ENCODE peak calls at places on chromosomes 5 and 9, in eight cellular contexts. One of them, this sample, is unnamed.

GRCh38 chr5:78109891-78110324 is 184.6 kb downstream of the AP3B1 start:
- DNase-seq in activated T-cell treated with anti-CD3 and anti-CD28 coated beads for 1 hour: no peak
- DNase-seq in midbrain: no peak
- DNase-seq in stimulated activated CD4-positive, alpha-beta T cell treated with anti-CD3 and anti-CD28 coated beads, TNF-alpha, amount 100 ng/mL, for 48 hours: no peak
- DNase-seq in HTR-8/SVneo: no peak
- DNase-seq in HuH-7.5: no peak
- DNase-seq in ACHN: no peak
- DNase-seq in lower leg skin: no peak
- DNase-seq in this sample: no peak

GRCh38 chr5:60526336-60526875 is 173.6 kb downstream of the DEPDC1B start:
- DNase-seq in activated T-cell treated with anti-CD3 and anti-CD28 coated beads for 1 hour: no peak
- DNase-seq in midbrain: no peak
- DNase-seq in stimulated activated CD4-positive, alpha-beta T cell treated with anti-CD3 and anti-CD28 coated beads, TNF-alpha, amount 100 ng/mL, for 48 hours: no peak
- DNase-seq in HTR-8/SVneo: no peak
- DNase-seq in HuH-7.5: no peak
- DNase-seq in ACHN: no peak
- DNase-seq in lower leg skin: no peak
- DNase-seq in this sample: no peak

GRCh38 chr5:58149750-58150149 is 310.1 kb downstream of the PLK2 start:
- DNase-seq in activated T-cell treated with anti-CD3 and anti-CD28 coated beads for 1 hour: no peak
- DNase-seq in midbrain: no peak
- DNase-seq in stimulated activated CD4-positive, alpha-beta T cell treated with anti-CD3 and anti-CD28 coated beads, TNF-alpha, amount 100 ng/mL, for 48 hours: no peak
- DNase-seq in HTR-8/SVneo: no peak
- DNase-seq in HuH-7.5: no peak
- DNase-seq in ACHN: no peak
- DNase-seq in lower leg skin: no peak
- DNase-seq in this sample: no peak

GRCh38 chr5:95803271-95804148 is 19.0 kb downstream of the GLRX start:
- DNase-seq in activated T-cell treated with anti-CD3 and anti-CD28 coated beads for 1 hour: no peak
- DNase-seq in midbrain: no peak
- DNase-seq in stimulated activated CD4-positive, alpha-beta T cell treated with anti-CD3 and anti-CD28 coated beads, TNF-alpha, amount 100 ng/mL, for 48 hours: no peak
- DNase-seq in HTR-8/SVneo: no peak
- DNase-seq in HuH-7.5: no peak
- DNase-seq in ACHN: peak
- DNase-seq in lower leg skin: no peak
- DNase-seq in this sample: no peak

GRCh38 chr9:108022246-108022935 is 532.8 kb upstream of the KLF4 start:
- DNase-seq in activated T-cell treated with anti-CD3 and anti-CD28 coated beads for 1 hour: no peak
- DNase-seq in midbrain: no peak
- DNase-seq in stimulated activated CD4-positive, alpha-beta T cell treated with anti-CD3 and anti-CD28 coated beads, TNF-alpha, amount 100 ng/mL, for 48 hours: no peak
- DNase-seq in HTR-8/SVneo: no peak
- DNase-seq in HuH-7.5: no peak
- DNase-seq in ACHN: no peak
- DNase-seq in lower leg skin: no peak
- DNase-seq in this sample: no peak

GRCh38 chr9:73129941-73130695 is 21.5 kb upstream of the ANXA1 start:
- DNase-seq in activated T-cell treated with anti-CD3 and anti-CD28 coated beads for 1 hour: no peak
- DNase-seq in midbrain: no peak
- DNase-seq in stimulated activated CD4-positive, alpha-beta T cell treated with anti-CD3 and anti-CD28 coated beads, TNF-alpha, amount 100 ng/mL, for 48 hours: no peak
- DNase-seq in HTR-8/SVneo: no peak
- DNase-seq in HuH-7.5: no peak
- DNase-seq in ACHN: no peak
- DNase-seq in lower leg skin: no peak
- DNase-seq in this sample: no peak

GRCh38 chr5:57774439-57774838 is 291.8 kb upstream of the ACTBL2 start:
- DNase-seq in activated T-cell treated with anti-CD3 and anti-CD28 coated beads for 1 hour: no peak
- DNase-seq in midbrain: no peak
- DNase-seq in stimulated activated CD4-positive, alpha-beta T cell treated with anti-CD3 and anti-CD28 coated beads, TNF-alpha, amount 100 ng/mL, for 48 hours: no peak
- DNase-seq in HTR-8/SVneo: no peak
- DNase-seq in HuH-7.5: no peak
- DNase-seq in ACHN: no peak
- DNase-seq in lower leg skin: no peak
- DNase-seq in this sample: no peak

GRCh38 chr5:127406326-127407121 is 110.9 kb upstream of the PRRC1 start:
- DNase-seq in activated T-cell treated with anti-CD3 and anti-CD28 coated beads for 1 hour: no peak
- DNase-seq in midbrain: no peak
- DNase-seq in stimulated activated CD4-positive, alpha-beta T cell treated with anti-CD3 and anti-CD28 coated beads, TNF-alpha, amount 100 ng/mL, for 48 hours: no peak
- DNase-seq in HTR-8/SVneo: no peak
- DNase-seq in HuH-7.5: no peak
- DNase-seq in ACHN: no peak
- DNase-seq in lower leg skin: no peak
- DNase-seq in this sample: no peak

GRCh38 chr5:114367029-114367428 is 5.2 kb downstream of the KCNN2 start:
- DNase-seq in activated T-cell treated with anti-CD3 and anti-CD28 coated beads for 1 hour: no peak
- DNase-seq in midbrain: no peak
- DNase-seq in stimulated activated CD4-positive, alpha-beta T cell treated with anti-CD3 and anti-CD28 coated beads, TNF-alpha, amount 100 ng/mL, for 48 hours: no peak
- DNase-seq in HTR-8/SVneo: no peak
- DNase-seq in HuH-7.5: no peak
- DNase-seq in ACHN: no peak
- DNase-seq in lower leg skin: no peak
- DNase-seq in this sample: no peak

GRCh38 chr9:652896-653295 is 188.6 kb upstream of the DMRT1 start:
- DNase-seq in activated T-cell treated with anti-CD3 and anti-CD28 coated beads for 1 hour: no peak
- DNase-seq in midbrain: no peak
- DNase-seq in stimulated activated CD4-positive, alpha-beta T cell treated with anti-CD3 and anti-CD28 coated beads, TNF-alpha, amount 100 ng/mL, for 48 hours: no peak
- DNase-seq in HTR-8/SVneo: no peak
- DNase-seq in HuH-7.5: no peak
- DNase-seq in ACHN: no peak
- DNase-seq in lower leg skin: no peak
- DNase-seq in this sample: no peak

GRCh38 chr9:129752915-129753724 is at the start of gene PTGES:
- DNase-seq in activated T-cell treated with anti-CD3 and anti-CD28 coated beads for 1 hour: peak
- DNase-seq in midbrain: peak
- DNase-seq in stimulated activated CD4-positive, alpha-beta T cell treated with anti-CD3 and anti-CD28 coated beads, TNF-alpha, amount 100 ng/mL, for 48 hours: peak
- DNase-seq in HTR-8/SVneo: peak
- DNase-seq in HuH-7.5: peak
- DNase-seq in ACHN: peak
- DNase-seq in lower leg skin: peak
- DNase-seq in this sample: no peak

GRCh38 chr5:34803974-34804373 is 35.0 kb upstream of the TTC23L start:
- DNase-seq in activated T-cell treated with anti-CD3 and anti-CD28 coated beads for 1 hour: no peak
- DNase-seq in midbrain: no peak
- DNase-seq in stimulated activated CD4-positive, alpha-beta T cell treated with anti-CD3 and anti-CD28 coated beads, TNF-alpha, amount 100 ng/mL, for 48 hours: no peak
- DNase-seq in HTR-8/SVneo: no peak
- DNase-seq in HuH-7.5: no peak
- DNase-seq in ACHN: no peak
- DNase-seq in lower leg skin: no peak
- DNase-seq in this sample: no peak

GRCh38 chr5:142977363-142978051 is 207.3 kb downstream of the ARHGAP26 start:
- DNase-seq in activated T-cell treated with anti-CD3 and anti-CD28 coated beads for 1 hour: peak
- DNase-seq in midbrain: no peak
- DNase-seq in stimulated activated CD4-positive, alpha-beta T cell treated with anti-CD3 and anti-CD28 coated beads, TNF-alpha, amount 100 ng/mL, for 48 hours: no peak
- DNase-seq in HTR-8/SVneo: peak
- DNase-seq in HuH-7.5: no peak
- DNase-seq in ACHN: peak
- DNase-seq in lower leg skin: no peak
- DNase-seq in this sample: no peak

GRCh38 chr5:142499591-142500384 is 175.0 kb upstream of the SPRY4 start:
- DNase-seq in activated T-cell treated with anti-CD3 and anti-CD28 coated beads for 1 hour: no peak
- DNase-seq in midbrain: no peak
- DNase-seq in stimulated activated CD4-positive, alpha-beta T cell treated with anti-CD3 and anti-CD28 coated beads, TNF-alpha, amount 100 ng/mL, for 48 hours: no peak
- DNase-seq in HTR-8/SVneo: no peak
- DNase-seq in HuH-7.5: peak
- DNase-seq in ACHN: peak
- DNase-seq in lower leg skin: no peak
- DNase-seq in this sample: no peak

GRCh38 chr5:141812512-141812911 is 65.7 kb downstream of the PCDH1 start:
- DNase-seq in activated T-cell treated with anti-CD3 and anti-CD28 coated beads for 1 hour: no peak
- DNase-seq in midbrain: no peak
- DNase-seq in stimulated activated CD4-positive, alpha-beta T cell treated with anti-CD3 and anti-CD28 coated beads, TNF-alpha, amount 100 ng/mL, for 48 hours: no peak
- DNase-seq in HTR-8/SVneo: no peak
- DNase-seq in HuH-7.5: no peak
- DNase-seq in ACHN: no peak
- DNase-seq in lower leg skin: no peak
- DNase-seq in this sample: no peak

GRCh38 chr5:10671041-10672008 is 89.7 kb downstream of the DAP start:
- DNase-seq in activated T-cell treated with anti-CD3 and anti-CD28 coated beads for 1 hour: no peak
- DNase-seq in midbrain: no peak
- DNase-seq in stimulated activated CD4-positive, alpha-beta T cell treated with anti-CD3 and anti-CD28 coated beads, TNF-alpha, amount 100 ng/mL, for 48 hours: no peak
- DNase-seq in HTR-8/SVneo: no peak
- DNase-seq in HuH-7.5: no peak
- DNase-seq in ACHN: no peak
- DNase-seq in lower leg skin: peak
- DNase-seq in this sample: no peak

GRCh38 chr9:81787747-81788632 is 98.6 kb upstream of the TLE1 start:
- DNase-seq in activated T-cell treated with anti-CD3 and anti-CD28 coated beads for 1 hour: no peak
- DNase-seq in midbrain: no peak
- DNase-seq in stimulated activated CD4-positive, alpha-beta T cell treated with anti-CD3 and anti-CD28 coated beads, TNF-alpha, amount 100 ng/mL, for 48 hours: no peak
- DNase-seq in HTR-8/SVneo: peak
- DNase-seq in HuH-7.5: peak
- DNase-seq in ACHN: peak
- DNase-seq in lower leg skin: no peak
- DNase-seq in this sample: no peak

GRCh38 chr5:140361901-140362300 is 1.9 kb downstream of the SLC4A9 start:
- DNase-seq in activated T-cell treated with anti-CD3 and anti-CD28 coated beads for 1 hour: no peak
- DNase-seq in midbrain: no peak
- DNase-seq in stimulated activated CD4-positive, alpha-beta T cell treated with anti-CD3 and anti-CD28 coated beads, TNF-alpha, amount 100 ng/mL, for 48 hours: no peak
- DNase-seq in HTR-8/SVneo: no peak
- DNase-seq in HuH-7.5: no peak
- DNase-seq in ACHN: no peak
- DNase-seq in lower leg skin: no peak
- DNase-seq in this sample: no peak

GRCh38 chr9:82410306-82410705 is 421.7 kb downstream of the SPATA31D1 start:
- DNase-seq in activated T-cell treated with anti-CD3 and anti-CD28 coated beads for 1 hour: no peak
- DNase-seq in midbrain: no peak
- DNase-seq in stimulated activated CD4-positive, alpha-beta T cell treated with anti-CD3 and anti-CD28 coated beads, TNF-alpha, amount 100 ng/mL, for 48 hours: no peak
- DNase-seq in HTR-8/SVneo: no peak
- DNase-seq in HuH-7.5: no peak
- DNase-seq in ACHN: no peak
- DNase-seq in lower leg skin: no peak
- DNase-seq in this sample: no peak

GRCh38 chr9:31790720-31791119 is 593.7 kb upstream of the ACO1 start:
- DNase-seq in activated T-cell treated with anti-CD3 and anti-CD28 coated beads for 1 hour: no peak
- DNase-seq in midbrain: no peak
- DNase-seq in stimulated activated CD4-positive, alpha-beta T cell treated with anti-CD3 and anti-CD28 coated beads, TNF-alpha, amount 100 ng/mL, for 48 hours: no peak
- DNase-seq in HTR-8/SVneo: no peak
- DNase-seq in HuH-7.5: no peak
- DNase-seq in ACHN: no peak
- DNase-seq in lower leg skin: no peak
- DNase-seq in this sample: no peak

GRCh38 chr9:91239367-91240111 is 122.2 kb downstream of the AUH start:
- DNase-seq in activated T-cell treated with anti-CD3 and anti-CD28 coated beads for 1 hour: no peak
- DNase-seq in midbrain: no peak
- DNase-seq in stimulated activated CD4-positive, alpha-beta T cell treated with anti-CD3 and anti-CD28 coated beads, TNF-alpha, amount 100 ng/mL, for 48 hours: no peak
- DNase-seq in HTR-8/SVneo: no peak
- DNase-seq in HuH-7.5: no peak
- DNase-seq in ACHN: no peak
- DNase-seq in lower leg skin: no peak
- DNase-seq in this sample: no peak

GRCh38 chr5:116271432-116271831 is 186.6 kb downstream of the COMMD10 start:
- DNase-seq in activated T-cell treated with anti-CD3 and anti-CD28 coated beads for 1 hour: no peak
- DNase-seq in midbrain: no peak
- DNase-seq in stimulated activated CD4-positive, alpha-beta T cell treated with anti-CD3 and anti-CD28 coated beads, TNF-alpha, amount 100 ng/mL, for 48 hours: no peak
- DNase-seq in HTR-8/SVneo: no peak
- DNase-seq in HuH-7.5: no peak
- DNase-seq in ACHN: no peak
- DNase-seq in lower leg skin: no peak
- DNase-seq in this sample: no peak

GRCh38 chr5:204462-204861 is 13.2 kb downstream of the LRRC14B start:
- DNase-seq in activated T-cell treated with anti-CD3 and anti-CD28 coated beads for 1 hour: no peak
- DNase-seq in midbrain: no peak
- DNase-seq in stimulated activated CD4-positive, alpha-beta T cell treated with anti-CD3 and anti-CD28 coated beads, TNF-alpha, amount 100 ng/mL, for 48 hours: no peak
- DNase-seq in HTR-8/SVneo: no peak
- DNase-seq in HuH-7.5: no peak
- DNase-seq in ACHN: no peak
- DNase-seq in lower leg skin: no peak
- DNase-seq in this sample: no peak

GRCh38 chr9:90546200-90546599 is 96.4 kb downstream of the DIRAS2 start:
- DNase-seq in activated T-cell treated with anti-CD3 and anti-CD28 coated beads for 1 hour: no peak
- DNase-seq in midbrain: no peak
- DNase-seq in stimulated activated CD4-positive, alpha-beta T cell treated with anti-CD3 and anti-CD28 coated beads, TNF-alpha, amount 100 ng/mL, for 48 hours: no peak
- DNase-seq in HTR-8/SVneo: peak
- DNase-seq in HuH-7.5: no peak
- DNase-seq in ACHN: peak
- DNase-seq in lower leg skin: no peak
- DNase-seq in this sample: no peak